ENCODE peak calls at places on chromosomes 3 and 15, in six cellular contexts. One of them, this sample, is unnamed.

GRCh38 chr3:142888099-142888483 is 792 bp downstream of the PCOLCE2 start:
- DNase-seq in psoas muscle: no peak
- DNase-seq in Peyer's patch: no peak
- DNase-seq in H1: no peak
- DNase-seq in heart left ventricle: peak
- DNase-seq in endothelial cell: peak
- DNase-seq in this sample: no peak

GRCh38 chr3:140077406-140077805 is 142.4 kb downstream of the CLSTN2 start:
- DNase-seq in H1: no peak
- DNase-seq in psoas muscle: no peak
- DNase-seq in Peyer's patch: no peak
- DNase-seq in endothelial cell: no peak
- DNase-seq in heart left ventricle: no peak
- DNase-seq in this sample: no peak

GRCh38 chr3:156826896-156827882 is 1.0 kb downstream of the LEKR1 start:
- DNase-seq in Peyer's patch: no peak
- DNase-seq in H1: no peak
- DNase-seq in endothelial cell: no peak
- DNase-seq in heart left ventricle: no peak
- DNase-seq in psoas muscle: no peak
- DNase-seq in this sample: no peak

GRCh38 chr15:66702035-66702769 is at the start of gene SMAD6:
- DNase-seq in psoas muscle: peak
- DNase-seq in H1: peak
- DNase-seq in Peyer's patch: peak
- DNase-seq in endothelial cell: peak
- DNase-seq in heart left ventricle: peak
- DNase-seq in this sample: peak

GRCh38 chr15:100880139-100880896 is 687 bp downstream of the ALDH1A3 start:
- DNase-seq in psoas muscle: no peak
- DNase-seq in heart left ventricle: no peak
- DNase-seq in Peyer's patch: no peak
- DNase-seq in H1: no peak
- DNase-seq in endothelial cell: peak
- DNase-seq in this sample: no peak

GRCh38 chr3:138921316-138922292 is 25.3 kb downstream of the FOXL2 start:
- DNase-seq in endothelial cell: no peak
- DNase-seq in psoas muscle: no peak
- DNase-seq in heart left ventricle: no peak
- DNase-seq in Peyer's patch: no peak
- DNase-seq in H1: no peak
- DNase-seq in this sample: no peak

GRCh38 chr15:51192560-51193280 is 98.0 kb upstream of the TNFAIP8L3 start:
- DNase-seq in Peyer's patch: peak
- DNase-seq in heart left ventricle: peak
- DNase-seq in endothelial cell: peak
- DNase-seq in psoas muscle: peak
- DNase-seq in H1: peak
- DNase-seq in this sample: peak

GRCh38 chr3:43894176-43895049 is 203.7 kb downstream of the ABHD5 start:
- DNase-seq in psoas muscle: peak
- DNase-seq in H1: peak
- DNase-seq in endothelial cell: peak
- DNase-seq in Peyer's patch: peak
- DNase-seq in heart left ventricle: peak
- DNase-seq in this sample: peak

GRCh38 chr3:196194542-196194915 is 16.7 kb downstream of the ZDHHC19 start:
- DNase-seq in heart left ventricle: no peak
- DNase-seq in H1: no peak
- DNase-seq in Peyer's patch: no peak
- DNase-seq in endothelial cell: no peak
- DNase-seq in psoas muscle: no peak
- DNase-seq in this sample: no peak

GRCh38 chr3:196193037-196193737 is 18.0 kb downstream of the ZDHHC19 start:
- DNase-seq in H1: no peak
- DNase-seq in heart left ventricle: peak
- DNase-seq in endothelial cell: no peak
- DNase-seq in psoas muscle: no peak
- DNase-seq in Peyer's patch: no peak
- DNase-seq in this sample: no peak

GRCh38 chr3:196193738-196194541 is 17.3 kb downstream of the ZDHHC19 start:
- DNase-seq in H1: no peak
- DNase-seq in endothelial cell: no peak
- DNase-seq in Peyer's patch: no peak
- DNase-seq in heart left ventricle: peak
- DNase-seq in psoas muscle: peak
- DNase-seq in this sample: no peak

GRCh38 chr3:196189608-196190347 is 21.4 kb downstream of the ZDHHC19 start:
- DNase-seq in H1: no peak
- DNase-seq in psoas muscle: no peak
- DNase-seq in endothelial cell: no peak
- DNase-seq in Peyer's patch: no peak
- DNase-seq in heart left ventricle: peak
- DNase-seq in this sample: no peak

GRCh38 chr3:196192036-196193001 is 18.9 kb downstream of the ZDHHC19 start:
- DNase-seq in endothelial cell: no peak
- DNase-seq in Peyer's patch: peak
- DNase-seq in heart left ventricle: peak
- DNase-seq in psoas muscle: peak
- DNase-seq in H1: no peak
- DNase-seq in this sample: peak
- TF ChIP-seq CTCF in endothelial cell: peak
- TF ChIP-seq CTCF in Peyer's patch: no peak
- TF ChIP-seq CTCF in heart left ventricle: no peak
- TF ChIP-seq CTCF in psoas muscle: no peak
- TF ChIP-seq CTCF in H1: no peak
- TF ChIP-seq CTCF in this sample: no peak

GRCh38 chr3:11155341-11156025 is 1.2 kb downstream of the HRH1 start:
- DNase-seq in psoas muscle: peak
- DNase-seq in heart left ventricle: peak
- DNase-seq in endothelial cell: peak
- DNase-seq in H1: no peak
- DNase-seq in Peyer's patch: no peak
- DNase-seq in this sample: no peak
- TF ChIP-seq CTCF in psoas muscle: peak
- TF ChIP-seq CTCF in heart left ventricle: peak
- TF ChIP-seq CTCF in endothelial cell: no peak
- TF ChIP-seq CTCF in H1: peak
- TF ChIP-seq CTCF in Peyer's patch: peak
- TF ChIP-seq CTCF in this sample: no peak

GRCh38 chr3:47890832-47891620 is 88.1 kb downstream of the DHX30 start:
- DNase-seq in Peyer's patch: no peak
- DNase-seq in psoas muscle: peak
- DNase-seq in H1: no peak
- DNase-seq in heart left ventricle: no peak
- DNase-seq in endothelial cell: no peak
- DNase-seq in this sample: no peak
- TF ChIP-seq CTCF in Peyer's patch: no peak
- TF ChIP-seq CTCF in psoas muscle: no peak
- TF ChIP-seq CTCF in H1: no peak
- TF ChIP-seq CTCF in heart left ventricle: no peak
- TF ChIP-seq CTCF in endothelial cell: no peak
- TF ChIP-seq CTCF in this sample: no peak

GRCh38 chr3:194287977-194288706 is 63.0 kb downstream of the CPN2 start:
- DNase-seq in endothelial cell: no peak
- DNase-seq in Peyer's patch: no peak
- DNase-seq in heart left ventricle: no peak
- DNase-seq in psoas muscle: no peak
- DNase-seq in H1: no peak
- DNase-seq in this sample: no peak
- TF ChIP-seq CTCF in endothelial cell: no peak
- TF ChIP-seq CTCF in Peyer's patch: no peak
- TF ChIP-seq CTCF in heart left ventricle: no peak
- TF ChIP-seq CTCF in psoas muscle: no peak
- TF ChIP-seq CTCF in H1: no peak
- TF ChIP-seq CTCF in this sample: no peak

DNA sequence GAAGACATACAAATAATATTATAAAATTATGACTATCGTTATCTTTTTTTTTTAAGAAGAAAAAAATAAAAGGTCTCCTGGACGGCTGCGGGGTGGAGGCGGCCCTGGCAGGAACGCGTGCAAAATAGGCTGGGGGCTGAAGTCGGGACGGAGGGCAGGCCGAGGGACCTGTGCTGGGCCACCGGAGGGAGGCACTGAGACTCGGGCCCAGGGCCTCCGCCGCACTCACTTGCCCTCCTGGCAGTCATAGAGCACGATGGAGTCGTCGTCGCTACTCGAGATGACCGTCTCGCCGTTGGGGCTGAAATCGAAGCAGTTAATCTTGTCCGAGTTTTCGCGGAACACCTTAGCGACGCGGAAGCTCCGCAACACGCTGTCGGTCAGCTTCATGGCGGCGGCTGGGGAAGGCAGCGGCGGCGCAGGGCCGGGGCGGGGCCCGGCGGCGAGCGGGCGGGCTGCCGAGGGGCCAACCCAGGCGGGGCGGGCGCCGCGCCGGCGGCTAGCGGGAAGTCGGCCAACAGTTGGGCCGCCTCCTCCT is 408 bp downstream of the WDR82 start:
- DNase-seq in psoas muscle: peak
- DNase-seq in H1: no peak
- DNase-seq in endothelial cell: peak
- DNase-seq in heart left ventricle: no peak
- DNase-seq in Peyer's patch: peak
- DNase-seq in this sample: no peak
- TF ChIP-seq CTCF in psoas muscle: peak
- TF ChIP-seq CTCF in H1: peak
- TF ChIP-seq CTCF in endothelial cell: no peak
- TF ChIP-seq CTCF in heart left ventricle: peak
- TF ChIP-seq CTCF in Peyer's patch: no peak
- TF ChIP-seq CTCF in this sample: no peak

DNA sequence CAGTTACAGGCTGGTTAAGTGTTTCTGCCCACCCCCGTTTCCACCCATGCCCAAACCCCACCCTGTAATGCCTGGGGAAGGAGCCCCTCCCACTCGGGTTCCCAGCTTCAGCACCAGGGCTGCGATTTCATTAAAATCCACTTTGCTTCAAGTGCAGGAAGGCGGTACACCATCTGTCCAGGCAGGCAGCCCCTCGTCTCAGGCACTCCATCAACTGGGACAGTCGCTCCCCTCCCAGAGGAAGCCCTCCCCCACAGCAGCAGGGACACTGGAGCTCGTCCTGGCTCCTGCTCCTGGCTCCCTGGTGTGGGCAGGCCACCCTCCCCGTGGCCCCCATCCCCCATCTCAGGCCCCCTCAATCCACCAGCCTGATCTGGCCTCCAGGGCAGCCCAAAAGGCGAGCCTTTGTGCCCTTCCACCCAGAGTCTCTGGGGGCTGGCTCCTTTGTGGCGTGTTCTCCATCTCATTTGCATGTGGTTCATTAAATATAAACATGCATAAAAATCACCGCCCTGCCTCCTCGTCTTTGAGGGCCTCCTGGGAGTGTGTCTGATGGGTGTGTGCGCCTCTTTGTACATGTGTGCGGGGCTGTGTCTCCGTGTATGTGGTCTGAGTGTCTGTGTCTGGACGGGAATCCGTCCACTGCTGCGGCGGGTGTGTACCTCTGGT is 32.4 kb downstream of the RNU5B-1 start:
- DNase-seq in Peyer's patch: no peak
- DNase-seq in psoas muscle: no peak
- DNase-seq in heart left ventricle: no peak
- DNase-seq in H1: no peak
- DNase-seq in endothelial cell: no peak
- DNase-seq in this sample: no peak
- TF ChIP-seq CTCF in Peyer's patch: no peak
- TF ChIP-seq CTCF in psoas muscle: no peak
- TF ChIP-seq CTCF in heart left ventricle: no peak
- TF ChIP-seq CTCF in H1: no peak
- TF ChIP-seq CTCF in endothelial cell: no peak
- TF ChIP-seq CTCF in this sample: no peak

GRCh38 chr3:159817136-159817535 is 171.5 kb upstream of the IL12A start:
- DNase-seq in psoas muscle: no peak
- DNase-seq in Peyer's patch: no peak
- DNase-seq in heart left ventricle: no peak
- DNase-seq in H1: no peak
- DNase-seq in endothelial cell: no peak
- DNase-seq in this sample: no peak

GRCh38 chr3:159819676-159820075 is 169.0 kb upstream of the IL12A start:
- DNase-seq in heart left ventricle: no peak
- DNase-seq in Peyer's patch: no peak
- DNase-seq in endothelial cell: no peak
- DNase-seq in psoas muscle: no peak
- DNase-seq in H1: no peak
- DNase-seq in this sample: no peak

GRCh38 chr3:159818997-159819500 is 169.6 kb upstream of the IL12A start:
- DNase-seq in Peyer's patch: no peak
- DNase-seq in heart left ventricle: no peak
- DNase-seq in psoas muscle: no peak
- DNase-seq in H1: no peak
- DNase-seq in endothelial cell: no peak
- DNase-seq in this sample: no peak

GRCh38 chr3:159817571-159817970 is 171.1 kb upstream of the IL12A start:
- DNase-seq in Peyer's patch: no peak
- DNase-seq in psoas muscle: no peak
- DNase-seq in endothelial cell: no peak
- DNase-seq in heart left ventricle: no peak
- DNase-seq in H1: no peak
- DNase-seq in this sample: no peak

GRCh38 chr3:159818399-159818798 is 170.2 kb upstream of the IL12A start:
- DNase-seq in H1: no peak
- DNase-seq in endothelial cell: peak
- DNase-seq in heart left ventricle: peak
- DNase-seq in Peyer's patch: no peak
- DNase-seq in psoas muscle: peak
- DNase-seq in this sample: no peak
- TF ChIP-seq CTCF in H1: peak
- TF ChIP-seq CTCF in endothelial cell: no peak
- TF ChIP-seq CTCF in heart left ventricle: peak
- TF ChIP-seq CTCF in Peyer's patch: no peak
- TF ChIP-seq CTCF in psoas muscle: peak
- TF ChIP-seq CTCF in this sample: no peak

GRCh38 chr3:178194547-178194946 is 341.7 kb upstream of the KCNMB2 start:
- DNase-seq in psoas muscle: no peak
- DNase-seq in endothelial cell: no peak
- DNase-seq in heart left ventricle: no peak
- DNase-seq in H1: no peak
- DNase-seq in Peyer's patch: no peak
- DNase-seq in this sample: no peak

GRCh38 chr3:178189854-178190253 is 346.4 kb upstream of the KCNMB2 start:
- DNase-seq in psoas muscle: no peak
- DNase-seq in endothelial cell: no peak
- DNase-seq in Peyer's patch: no peak
- DNase-seq in heart left ventricle: no peak
- DNase-seq in H1: no peak
- DNase-seq in this sample: no peak

GRCh38 chr3:178198329-178198728 is 337.9 kb upstream of the KCNMB2 start:
- DNase-seq in endothelial cell: no peak
- DNase-seq in H1: no peak
- DNase-seq in psoas muscle: no peak
- DNase-seq in heart left ventricle: no peak
- DNase-seq in Peyer's patch: no peak
- DNase-seq in this sample: no peak

GRCh38 chr3:178195824-178196223 is 340.4 kb upstream of the KCNMB2 start:
- DNase-seq in H1: no peak
- DNase-seq in psoas muscle: no peak
- DNase-seq in heart left ventricle: no peak
- DNase-seq in endothelial cell: no peak
- DNase-seq in Peyer's patch: no peak
- DNase-seq in this sample: no peak

GRCh38 chr3:178193846-178194245 is 342.4 kb upstream of the KCNMB2 start:
- DNase-seq in endothelial cell: no peak
- DNase-seq in H1: no peak
- DNase-seq in psoas muscle: no peak
- DNase-seq in Peyer's patch: no peak
- DNase-seq in heart left ventricle: no peak
- DNase-seq in this sample: no peak
- TF ChIP-seq CTCF in endothelial cell: no peak
- TF ChIP-seq CTCF in H1: no peak
- TF ChIP-seq CTCF in psoas muscle: no peak
- TF ChIP-seq CTCF in Peyer's patch: no peak
- TF ChIP-seq CTCF in heart left ventricle: no peak
- TF ChIP-seq CTCF in this sample: no peak